ENCODE peak calls at places on chromosomes 16 and 17, in four cellular contexts. U is cardiac fibroblast; I is CD8-positive, alpha-beta T cell; W is esophagus squamous epithelium. R is an unnamed sample.

GRCh38 chr17:77829871-77830799 is 128.4 kb upstream of the TNRC6C start:
- DNase-seq in I (no peak), W (no peak), U (peak; percentile 94), R (peak; percentile 78)

GRCh38 chr16:72174726-72175125 is 2.8 kb upstream of the PMFBP1 start:
- DNase-seq in W (no peak), U (no peak), I (no peak), R (no peak)

GRCh38 chr16:75387951-75388350 is 45.4 kb downstream of the CFDP1 start:
- DNase-seq in U (no peak), W (no peak), I (no peak), R (no peak)

GRCh38 chr16:75742424-75743047 is 16.2 kb upstream of the CPHXL start:
- DNase-seq in U (no peak), I (no peak), W (no peak), R (peak; percentile 23)

GRCh38 chr17:75504347-75505151 is 10.8 kb downstream of the CASKIN2 start:
- DNase-seq in W (no peak), I (peak; percentile 51), U (no peak), R (no peak)

GRCh38 chr17:77474292-77474988 is 333.7 kb downstream of the SEC14L1 start:
- DNase-seq in U (peak; percentile 81), W (no peak), I (no peak), R (peak; percentile 61)

GRCh38 chr17:55496094-55496881 is 15.0 kb downstream of the SMIM36 start:
- DNase-seq in U (peak; percentile 89), I (no peak), W (no peak), R (peak; percentile 78)

GRCh38 chr17:63881935-63882601 is at the start of gene GH2:
- DNase-seq in U (peak; percentile 53), I (peak; percentile 56), W (no peak), R (peak; percentile 61)

GRCh38 chr17:1758812-1759211 is 3.0 kb upstream of the SERPINF1 start:
- DNase-seq in I (no peak), W (no peak), U (no peak), R (no peak)

GRCh38 chr17:71202449-71202848 is 918.4 kb upstream of the SOX9 start:
- DNase-seq in W (no peak), U (no peak), I (no peak), R (no peak)
- H3K4me3 ChIP-seq in W (no peak overlapping the region), U (no peak overlapping the region), I (no peak overlapping the region), R (no peak overlapping the region)

GRCh38 chr17:31068291-31068690 is 26.5 kb upstream of the NF1 start:
- DNase-seq in U (peak; percentile 37), W (no peak), I (peak; percentile 28), R (peak; percentile 40)
- TF ChIP-seq CTCF in U (peak; percentile 47), W (no peak), I (peak; percentile 45), R (peak; percentile 42)

GRCh38 chr17:46817901-46818209 is 637 bp downstream of the WNT3 start:
- DNase-seq in W (no peak), I (no peak), U (no peak), R (no peak)
- H3K4me3 ChIP-seq in W (no peak overlapping the region), I (no peak overlapping the region), U (no peak overlapping the region), R (no peak overlapping the region)

DNA sequence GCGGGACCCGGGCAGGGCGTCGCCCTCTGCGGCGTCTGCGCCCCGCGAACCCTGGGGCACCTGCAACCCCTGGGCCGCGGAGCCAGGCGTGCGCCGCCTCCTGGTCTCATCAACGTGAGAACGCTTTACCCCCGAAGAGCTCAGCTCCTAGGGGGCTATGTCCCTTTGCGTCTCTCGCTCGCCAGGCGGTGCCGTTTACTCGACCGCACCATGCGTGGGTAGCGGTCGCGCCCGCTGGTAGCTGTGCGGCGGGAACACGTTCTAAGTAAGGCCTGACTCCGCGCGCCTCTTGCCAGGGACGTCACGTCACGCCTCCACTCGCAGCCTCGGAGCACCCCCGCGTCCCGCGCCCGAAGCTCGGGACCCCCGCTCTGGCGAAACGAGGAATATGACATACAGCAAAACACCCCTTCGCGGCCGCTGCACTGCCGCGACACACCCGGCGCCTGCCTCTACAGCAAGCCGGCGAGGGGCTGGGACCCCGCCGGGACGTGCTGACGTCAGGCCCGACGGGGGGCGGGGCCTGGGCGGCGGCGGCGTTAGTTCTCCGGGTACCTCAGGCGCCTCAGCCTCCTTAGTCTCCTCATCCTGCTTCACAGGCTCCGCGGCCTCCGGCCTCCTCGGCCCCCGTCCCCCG is at the start of gene RAB11FIP3:
- DNase-seq in W (no peak), I (peak; percentile 82), U (peak; percentile 82), R (peak; percentile 63)
- TF ChIP-seq CTCF in W (no peak), I (peak; percentile 40), U (no peak), R (peak; percentile 0)

GRCh38 chr16:85803570-85803969 is 4.1 kb downstream of the COX4I1 start:
- DNase-seq in U (no peak), W (no peak), I (no peak), R (no peak)
- H3K4me3 ChIP-seq in U (no peak overlapping the region), W (no peak overlapping the region), I (no peak overlapping the region), R (no peak overlapping the region)

GRCh38 chr16:7270006-7270405 is 62.6 kb upstream of the RBFOX1 start:
- DNase-seq in W (no peak), I (no peak), U (no peak), R (no peak)

GRCh38 chr16:7272567-7273158 is 60.0 kb upstream of the RBFOX1 start:
- DNase-seq in I (no peak), W (no peak), U (no peak), R (no peak)

GRCh38 chr16:7270823-7271222 is 61.8 kb upstream of the RBFOX1 start:
- DNase-seq in I (no peak), U (no peak), W (no peak), R (no peak)

GRCh38 chr16:7268182-7268581 is 64.5 kb upstream of the RBFOX1 start:
- DNase-seq in W (no peak), I (no peak), U (no peak), R (peak; percentile 1)
- TF ChIP-seq CTCF in W (peak; percentile 38), I (peak; percentile 18), U (peak; percentile 56), R (peak; percentile 33)

DNA sequence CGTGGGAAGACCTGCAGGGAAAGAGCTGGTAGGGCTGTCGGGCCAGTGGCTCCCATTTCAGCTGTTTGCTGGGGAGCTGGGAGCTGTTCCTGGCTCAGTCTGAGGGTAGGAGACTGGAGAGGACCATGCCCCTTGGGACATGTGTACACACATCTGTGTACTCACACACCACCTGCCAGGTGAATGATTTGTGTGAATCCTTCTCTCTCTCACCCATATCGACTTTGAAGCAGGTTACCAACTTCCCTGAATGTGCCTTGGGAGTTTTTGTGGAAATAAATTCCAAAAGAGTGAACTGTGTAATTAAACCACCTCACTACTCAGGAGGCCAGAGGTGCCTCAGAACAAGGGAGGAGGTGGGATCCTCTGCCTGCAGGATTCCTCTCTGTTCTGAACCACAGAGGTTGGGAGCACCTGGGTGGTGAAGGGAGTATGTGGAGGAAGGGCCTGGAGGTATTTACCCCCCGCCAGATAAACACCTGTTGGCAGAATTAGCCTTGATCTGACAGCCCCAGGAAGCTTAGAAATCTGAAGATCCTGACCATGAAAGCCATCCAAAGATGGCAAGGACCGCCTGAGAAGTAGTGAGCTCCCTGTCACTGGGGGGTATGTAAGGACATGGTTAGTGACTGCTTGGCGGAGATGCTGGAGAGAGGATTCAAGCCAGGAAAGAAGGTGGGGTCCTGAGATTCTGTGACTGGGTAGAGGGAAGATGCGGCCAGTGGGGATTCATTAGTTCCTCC is 3.3 kb downstream of the ABCC3 start:
- DNase-seq in I (no peak), U (no peak), W (no peak), R (no peak)
- H3K4me3 ChIP-seq in I (no peak overlapping the region), U (no peak overlapping the region), W (no peak overlapping the region), R (no peak overlapping the region)